ENCODE peak calls at places on chromosomes 4 and X, in five cellular contexts. K is heart left ventricle; O is breast epithelium; Z is fibroblast of lung; Y is naive thymus-derived CD4-positive, alpha-beta T cell. L is an unnamed sample.

GRCh38 chrX:19137064-19137463 is 14.8 kb upstream of the ADGRG2 start:
- DNase-seq in K (no peak), O (no peak), Z (no peak), Y (no peak), L (no peak)

GRCh38 chr4:13530823-13531608 is 13.3 kb downstream of the NKX3-2 start:
- DNase-seq in K (no peak), O (no peak), Z (no peak), Y (peak; percentile 20), L (no peak)

GRCh38 chrX:124343016-124343415 is 3.3 kb upstream of the SH2D1A start:
- DNase-seq in K (no peak), O (no peak), Z (no peak), Y (no peak), L (no peak)

GRCh38 chrX:149114001-149114400 is 391.1 kb downstream of the IDS start:
- DNase-seq in K (peak; percentile 20), O (no peak), Z (no peak), Y (no peak), L (no peak)

GRCh38 chr4:185145572-185145971 is 2.5 kb downstream of the SLC25A4 start:
- DNase-seq in K (peak; percentile 69), O (no peak), Z (no peak), Y (no peak), L (peak; percentile 83)

GRCh38 chrX:56805399-56805798 is 76.4 kb downstream of the NBDY start:
- DNase-seq in K (no peak), O (no peak), Z (no peak), Y (no peak), L (no peak)

GRCh38 chr4:174365018-174365587 is 81.4 kb downstream of the CEP44 start:
- DNase-seq in K (no peak), O (no peak), Z (peak; percentile 61), Y (no peak), L (no peak)

GRCh38 chr4:112765317-112765989 is 128.5 kb downstream of the LARP7 start:
- DNase-seq in K (no peak), O (no peak), Z (peak; percentile 13), Y (no peak), L (no peak)

GRCh38 chr4:113468165-113469022 is 293.1 kb downstream of the CAMK2D start:
- DNase-seq in K (no peak), O (peak; percentile 30), Z (peak; percentile 100), Y (peak; percentile 32), L (peak; percentile 19)

GRCh38 chr4:17932041-17932440 is 89.5 kb downstream of the LCORL start:
- DNase-seq in K (no peak), O (no peak), Z (peak; percentile 33), Y (no peak), L (no peak)

GRCh38 chr4:69828828-69829227 is 31.1 kb downstream of the SULT1E1 start:
- DNase-seq in K (no peak), O (no peak), Z (peak; percentile 31), Y (no peak), L (no peak)

GRCh38 chrX:136214551-136214950 is 36.6 kb downstream of the MAP7D3 start:
- DNase-seq in K (no peak), O (no peak), Z (peak; percentile 66), Y (no peak), L (no peak)

GRCh38 chr4:172989984-172990711 is 178.5 kb upstream of the GALNT7 start:
- DNase-seq in K (no peak), O (no peak), Z (no peak), Y (no peak), L (no peak)

GRCh38 chr4:172996571-172997216 is 171.9 kb upstream of the GALNT7 start:
- DNase-seq in K (no peak), O (no peak), Z (peak; percentile 87), Y (no peak), L (no peak)

GRCh38 chr4:172995704-172996103 is 172.9 kb upstream of the GALNT7 start:
- DNase-seq in K (no peak), O (no peak), Z (no peak), Y (no peak), L (no peak)

GRCh38 chr4:172995161-172995560 is 173.4 kb upstream of the GALNT7 start:
- DNase-seq in K (no peak), O (no peak), Z (peak; percentile 39), Y (no peak), L (no peak)

DNA sequence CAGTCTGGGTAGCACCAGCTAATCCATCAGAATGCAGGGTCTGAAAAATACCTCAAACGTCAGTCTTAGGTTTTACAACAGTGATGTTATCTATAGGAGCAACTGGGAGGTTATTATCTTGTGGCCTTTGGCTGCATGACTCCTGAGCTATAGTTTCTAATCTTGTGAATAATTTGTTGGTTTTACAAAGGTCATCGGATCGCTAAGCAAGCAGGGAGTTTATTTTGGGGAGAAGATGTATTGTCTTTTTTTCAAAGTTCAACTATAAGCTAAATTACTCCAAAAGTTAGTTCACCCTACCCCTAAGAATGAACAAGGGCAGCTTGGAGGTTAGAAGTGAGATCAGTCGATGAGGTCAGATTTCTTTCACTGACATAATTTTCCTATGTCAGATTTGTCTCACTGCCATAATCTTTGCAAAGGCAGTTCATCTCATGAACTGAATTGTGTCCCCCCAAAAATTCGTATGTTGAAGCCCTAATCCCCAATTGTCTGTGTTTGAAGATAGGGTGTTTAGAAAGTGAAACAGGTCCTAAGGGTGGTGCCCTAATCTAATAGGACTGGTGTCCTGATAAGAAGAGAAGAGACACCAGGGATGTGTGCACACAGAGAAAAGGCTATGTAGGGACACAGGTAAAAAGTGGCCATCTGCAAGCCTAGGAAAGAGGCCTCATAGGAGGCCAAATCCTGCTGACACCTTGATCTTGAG is 175.8 kb upstream of the GALNT7 start:
- DNase-seq in K (no peak), O (no peak), Z (no peak), Y (no peak), L (no peak)
- H3K27ac ChIP-seq in K (no peak overlapping the region), O (no peak overlapping the region), Z (no peak overlapping the region), Y (no peak overlapping the region), L (no peak overlapping the region)

DNA sequence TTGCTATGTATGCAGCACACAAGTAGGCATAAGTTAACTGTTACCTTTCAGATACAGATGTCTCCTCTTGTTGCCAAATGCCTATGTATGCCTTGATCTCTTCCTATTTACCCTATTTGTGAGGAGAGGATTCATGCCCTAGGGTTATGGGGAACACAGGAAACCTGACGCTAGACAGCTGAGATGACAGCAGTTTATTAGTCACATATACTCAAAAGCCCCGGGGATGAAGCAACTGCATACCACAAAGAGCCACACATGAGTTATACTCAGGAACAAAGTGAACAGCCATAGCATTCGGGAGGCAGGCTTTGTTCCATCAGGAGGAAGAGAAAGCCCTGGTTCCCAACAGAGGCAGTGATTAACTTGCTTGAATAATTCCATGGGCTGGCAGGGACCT is 1011.7 kb upstream of the PCDH7 start:
- DNase-seq in K (no peak), O (no peak), Z (peak; percentile 47), Y (no peak), L (no peak)
- H3K27ac ChIP-seq in K (no peak overlapping the region), O (no peak overlapping the region), Z (no peak overlapping the region), Y (no peak overlapping the region), L (no peak overlapping the region)

GRCh38 chr4:94442251-94442650 is 9.5 kb upstream of the PDLIM5 start:
- DNase-seq in K (no peak), O (no peak), Z (no peak), Y (no peak), L (peak; percentile 40)
- H3K27ac ChIP-seq in K (no peak overlapping the region), O (no peak overlapping the region), Z (no peak overlapping the region), Y (no peak overlapping the region), L (peak overlapping the region; percentile 31)

DNA sequence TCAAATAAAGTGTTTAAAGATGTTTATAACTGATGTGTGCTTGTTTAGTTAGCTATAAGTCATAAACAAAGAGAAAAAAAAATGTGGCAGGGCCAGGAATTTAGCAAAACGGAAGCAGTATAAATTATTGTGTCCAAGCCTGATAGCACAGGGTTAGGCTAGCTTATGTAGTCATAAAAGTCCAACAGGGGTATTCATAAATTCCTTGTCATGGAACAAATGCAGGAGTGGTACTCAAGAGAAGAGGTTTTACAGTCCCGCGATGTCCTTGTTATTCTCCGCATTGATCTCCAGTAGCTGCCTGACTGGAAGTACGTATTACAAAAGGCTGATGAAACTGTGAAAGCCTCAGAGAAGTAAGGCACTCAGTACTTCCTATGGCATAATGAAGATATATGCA is 336.9 kb upstream of the TRAM1L1 start:
- DNase-seq in K (no peak), O (no peak), Z (no peak), Y (no peak), L (no peak)
- H3K27ac ChIP-seq in K (no peak overlapping the region), O (no peak overlapping the region), Z (no peak overlapping the region), Y (no peak overlapping the region), L (no peak overlapping the region)

GRCh38 chrX:85244411-85245210 is 820 bp downstream of the ZNF711 start:
- DNase-seq in K (peak; percentile 22), O (no peak), Z (peak; percentile 23), Y (peak; percentile 22), L (no peak)
- H3K27ac ChIP-seq in K (no peak overlapping the region), O (peak overlapping the region; percentile 78), Z (no peak overlapping the region), Y (peak overlapping the region; percentile 45), L (no peak overlapping the region)

DNA sequence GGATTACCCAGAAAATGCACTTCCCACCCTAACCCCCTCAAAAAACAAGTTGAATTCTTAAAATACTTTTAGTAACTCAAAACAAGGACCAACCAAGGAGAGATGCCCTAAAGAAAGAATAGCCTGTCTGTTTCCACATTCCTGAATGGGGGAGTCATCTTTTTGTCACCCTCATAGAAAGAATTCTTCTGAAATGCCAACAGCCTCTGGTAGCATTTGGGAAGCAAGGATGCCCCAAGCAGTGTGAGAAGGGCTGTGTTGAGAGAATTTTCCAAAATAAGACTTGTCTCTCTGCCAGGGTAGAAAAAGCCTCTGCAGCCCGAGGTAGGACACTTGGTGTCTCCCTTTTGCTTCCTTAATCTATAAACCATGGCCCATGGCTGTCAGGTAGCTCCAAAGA is 173.1 kb upstream of the VCX3A start:
- DNase-seq in K (no peak), O (no peak), Z (no peak), Y (no peak), L (no peak)
- H3K27ac ChIP-seq in K (no peak overlapping the region), O (no peak overlapping the region), Z (no peak overlapping the region), Y (no peak overlapping the region), L (no peak overlapping the region)

L was measured in heart right ventricle.